ENCODE peak calls at places on chromosome 19, in eight cellular contexts. O is stimulated activated CD8-positive, alpha-beta memory T cell treated with anti-CD3 and anti-CD28 coated beads, Interleukin-7, amount 100 ng/mL, for 1 hour; W is HFF-Myc; E is astrocyte; V is hippocampal formation; X is nephron progenitor cell; H is HS-5; K is PC-9. D is an unnamed sample.

GRCh38 chr19:28185646-28186045 is 1027.3 kb downstream of the UQCRFS1 start:
- DNase-seq in O (no peak), W (no peak), E (peak), V (no peak), X (no peak), H (no peak), K (no peak), D (no peak)

GRCh38 chr19:1401138-1401888 is at the start of gene GAMT:
- DNase-seq in O (peak), W (no peak), E (no peak), V (no peak), X (peak), H (no peak), K (peak), D (peak)

GRCh38 chr19:46204008-46204407 is 25.5 kb upstream of the IGFL1 start:
- DNase-seq in O (no peak), W (no peak), E (no peak), V (no peak), X (no peak), H (no peak), K (no peak), D (no peak)

GRCh38 chr19:34214040-34214439 is 40.3 kb upstream of the GARRE1 start:
- DNase-seq in O (no peak), W (no peak), E (no peak), V (no peak), X (no peak), H (no peak), K (no peak), D (no peak)

GRCh38 chr19:40110570-40110969 is 19.8 kb upstream of the ZNF780A start:
- DNase-seq in O (no peak), W (no peak), E (no peak), V (no peak), X (no peak), H (no peak), K (no peak), D (no peak)

GRCh38 chr19:52898101-52898500 is 666 bp upstream of the ZNF320 start:
- DNase-seq in O (no peak), W (no peak), E (no peak), V (no peak), X (no peak), H (no peak), K (no peak), D (no peak)

GRCh38 chr19:44212865-44213346 is 574 bp downstream of the ZNF227 start:
- DNase-seq in O (no peak), W (peak), E (peak), V (no peak), X (no peak), H (no peak), K (no peak), D (peak)

GRCh38 chr19:54952591-54953344 is 5.4 kb upstream of the NLRP7 start:
- DNase-seq in O (no peak), W (no peak), E (peak), V (peak), X (no peak), H (peak), K (peak), D (no peak)

GRCh38 chr19:54096642-54097106 is 3.9 kb downstream of the OSCAR start:
- DNase-seq in O (no peak), W (no peak), E (peak), V (no peak), X (no peak), H (no peak), K (no peak), D (no peak)

GRCh38 chr19:2625434-2625833 is 77.1 kb downstream of the GNG7 start:
- DNase-seq in O (no peak), W (no peak), E (no peak), V (no peak), X (no peak), H (no peak), K (no peak), D (no peak)

GRCh38 chr19:30719189-30719990 is 347.2 kb downstream of the ZNF536 start:
- DNase-seq in O (no peak), W (no peak), E (peak), V (no peak), X (peak), H (no peak), K (no peak), D (peak)

GRCh38 chr19:34310494-34310981 is 54.5 kb upstream of the GPI start:
- DNase-seq in O (no peak), W (no peak), E (no peak), V (no peak), X (no peak), H (no peak), K (no peak), D (no peak)

GRCh38 chr19:48506138-48506733 is 5.4 kb downstream of the LMTK3 start:
- DNase-seq in O (no peak), W (no peak), E (no peak), V (no peak), X (no peak), H (no peak), K (no peak), D (no peak)

GRCh38 chr19:21402303-21402985 is 5.5 kb downstream of the ZNF493 start:
- DNase-seq in O (no peak), W (no peak), E (no peak), V (no peak), X (no peak), H (no peak), K (no peak), D (no peak)

GRCh38 chr19:7191946-7192691 is 102.1 kb downstream of the INSR start:
- DNase-seq in O (peak), W (peak), E (no peak), V (no peak), X (no peak), H (no peak), K (no peak), D (no peak)

GRCh38 chr19:41868120-41868988 is 8.3 kb downstream of the RPS19 start:
- DNase-seq in O (no peak), W (no peak), E (no peak), V (no peak), X (no peak), H (no peak), K (no peak), D (no peak)

GRCh38 chr19:21587549-21587948 is 82.1 kb downstream of the ZNF429 start:
- DNase-seq in O (no peak), W (no peak), E (no peak), V (no peak), X (no peak), H (no peak), K (no peak), D (no peak)

GRCh38 chr19:28170066-28170465 is 1042.9 kb downstream of the UQCRFS1 start:
- DNase-seq in O (no peak), W (no peak), E (no peak), V (no peak), X (no peak), H (no peak), K (no peak), D (no peak)

GRCh38 chr19:55486971-55487883 is 1.0 kb upstream of the SSC5D start:
- DNase-seq in O (no peak), W (peak), E (peak), V (no peak), X (peak), H (peak), K (peak), D (peak)

GRCh38 chr19:16019691-16020448 is 56.4 kb upstream of the TPM4 start:
- DNase-seq in O (no peak), W (no peak), E (no peak), V (no peak), X (no peak), H (no peak), K (no peak), D (peak)

GRCh38 chr19:55406869-55407624 is 541 bp downstream of the UBE2S start:
- DNase-seq in O (no peak), W (no peak), E (no peak), V (no peak), X (no peak), H (no peak), K (peak), D (no peak)

GRCh38 chr19:13982773-13983172 is 23.3 kb downstream of the RFX1 start:
- DNase-seq in O (no peak), W (no peak), E (no peak), V (no peak), X (no peak), H (no peak), K (no peak), D (no peak)

GRCh38 chr19:44600466-44600865 is 12.9 kb upstream of the IGSF23 start:
- DNase-seq in O (no peak), W (no peak), E (no peak), V (no peak), X (no peak), H (no peak), K (no peak), D (no peak)

GRCh38 chr19:54458648-54459281 is 4.8 kb downstream of the LENG9 start:
- DNase-seq in O (no peak), W (no peak), E (no peak), V (no peak), X (no peak), H (no peak), K (no peak), D (no peak)

GRCh38 chr19:37997911-37998344 is 90.9 kb downstream of the SIPA1L3 start:
- DNase-seq in O (no peak), W (peak), E (peak), V (no peak), X (no peak), H (peak), K (no peak), D (peak)

GRCh38 chr19:57978586-57979289 is 4.4 kb upstream of the C19orf18 start:
- DNase-seq in O (no peak), W (no peak), E (no peak), V (no peak), X (no peak), H (no peak), K (no peak), D (no peak)

GRCh38 chr19:29810504-29810871 is 1.3 kb upstream of the CCNE1 start:
- DNase-seq in O (no peak), W (no peak), E (no peak), V (no peak), X (no peak), H (no peak), K (no peak), D (no peak)

GRCh38 chr19:47227347-47228167 is 3.4 kb downstream of the BBC3 start:
- DNase-seq in O (no peak), W (peak), E (peak), V (peak), X (peak), H (peak), K (peak), D (peak)

GRCh38 chr19:1214862-1215731 is 9.5 kb downstream of the STK11 start:
- DNase-seq in O (no peak), W (no peak), E (no peak), V (no peak), X (no peak), H (no peak), K (peak), D (no peak)

GRCh38 chr19:43354305-43354627 is 780 bp downstream of the CD177 start:
- DNase-seq in O (no peak), W (no peak), E (no peak), V (no peak), X (peak), H (no peak), K (no peak), D (no peak)

GRCh38 chr19:2061936-2062729 is 11.1 kb upstream of the MKNK2 start:
- DNase-seq in O (no peak), W (no peak), E (no peak), V (no peak), X (no peak), H (no peak), K (no peak), D (no peak)

GRCh38 chr19:1063030-1063908 is 3.7 kb upstream of the ARHGAP45 start:
- DNase-seq in O (no peak), W (no peak), E (no peak), V (no peak), X (peak), H (no peak), K (peak), D (no peak)

GRCh38 chr19:16366433-16367268 is 42.0 kb downstream of the KLF2 start:
- DNase-seq in O (no peak), W (no peak), E (no peak), V (no peak), X (no peak), H (no peak), K (no peak), D (no peak)

GRCh38 chr19:42552086-42553065 is 24.1 kb upstream of the CEACAM1 start:
- DNase-seq in O (no peak), W (no peak), E (no peak), V (no peak), X (no peak), H (no peak), K (no peak), D (no peak)

GRCh38 chr19:40625406-40626120 is 24.4 kb downstream of the LTBP4 start:
- DNase-seq in O (no peak), W (no peak), E (no peak), V (no peak), X (no peak), H (no peak), K (no peak), D (no peak)

GRCh38 chr19:16002380-16002779 is 53.6 kb downstream of the OR10H4 start:
- DNase-seq in O (no peak), W (no peak), E (no peak), V (no peak), X (no peak), H (no peak), K (no peak), D (no peak)

GRCh38 chr19:39080431-39080830 is 3.7 kb upstream of the ACP7 start:
- DNase-seq in O (no peak), W (no peak), E (no peak), V (no peak), X (no peak), H (no peak), K (no peak), D (no peak)

D was measured in SJCRH30.